ENCODE peak calls at places on chromosomes 4 and X, in seven cellular contexts. One of them, this sample, is unnamed.

GRCh38 chr4:102447413-102447812 is 53.7 kb upstream of the NFKB1 start:
- DNase-seq in RPMI7951: no peak
- DNase-seq in GM10248: no peak
- DNase-seq in stimulated activated CD8-positive, alpha-beta memory T cell treated with anti-CD3 and anti-CD28 coated beads, Interleukin-4, amount 100 ng/mL, for 4 hours: no peak
- DNase-seq in activated T-helper 1 cell treated with anti-CD3 and anti-CD28 coated beads, Interleukin-12 subunit alpha, Interleukin-12 subunit beta, Interleukin-2, Interleukin-4 antibody, amounts not matched to agents 30 ng/mL and 10 ng/mL and 1 ng/mL, durations not matched to agents 14 hours and 24 hours and 36 hours: no peak
- DNase-seq in neural crest cell: no peak
- DNase-seq in left lung: no peak
- DNase-seq in this sample: no peak

GRCh38 chrX:125505207-125505606 is 185.5 kb downstream of the TEX13C start:
- DNase-seq in RPMI7951: no peak
- DNase-seq in GM10248: no peak
- DNase-seq in stimulated activated CD8-positive, alpha-beta memory T cell treated with anti-CD3 and anti-CD28 coated beads, Interleukin-4, amount 100 ng/mL, for 4 hours: no peak
- DNase-seq in activated T-helper 1 cell treated with anti-CD3 and anti-CD28 coated beads, Interleukin-12 subunit alpha, Interleukin-12 subunit beta, Interleukin-2, Interleukin-4 antibody, amounts not matched to agents 30 ng/mL and 10 ng/mL and 1 ng/mL, durations not matched to agents 14 hours and 24 hours and 36 hours: no peak
- DNase-seq in neural crest cell: no peak
- DNase-seq in left lung: no peak
- DNase-seq in this sample: no peak

GRCh38 chrX:119482497-119483480 is 14.5 kb downstream of the SLC25A5 start:
- DNase-seq in RPMI7951: peak
- DNase-seq in GM10248: peak
- DNase-seq in stimulated activated CD8-positive, alpha-beta memory T cell treated with anti-CD3 and anti-CD28 coated beads, Interleukin-4, amount 100 ng/mL, for 4 hours: peak
- DNase-seq in activated T-helper 1 cell treated with anti-CD3 and anti-CD28 coated beads, Interleukin-12 subunit alpha, Interleukin-12 subunit beta, Interleukin-2, Interleukin-4 antibody, amounts not matched to agents 30 ng/mL and 10 ng/mL and 1 ng/mL, durations not matched to agents 14 hours and 24 hours and 36 hours: peak
- DNase-seq in neural crest cell: peak
- DNase-seq in left lung: peak
- DNase-seq in this sample: peak

GRCh38 chrX:153878285-153878779 is 7.6 kb downstream of the L1CAM start:
- DNase-seq in RPMI7951: no peak
- DNase-seq in GM10248: no peak
- DNase-seq in stimulated activated CD8-positive, alpha-beta memory T cell treated with anti-CD3 and anti-CD28 coated beads, Interleukin-4, amount 100 ng/mL, for 4 hours: no peak
- DNase-seq in activated T-helper 1 cell treated with anti-CD3 and anti-CD28 coated beads, Interleukin-12 subunit alpha, Interleukin-12 subunit beta, Interleukin-2, Interleukin-4 antibody, amounts not matched to agents 30 ng/mL and 10 ng/mL and 1 ng/mL, durations not matched to agents 14 hours and 24 hours and 36 hours: no peak
- DNase-seq in neural crest cell: no peak
- DNase-seq in left lung: no peak
- DNase-seq in this sample: no peak

GRCh38 chr4:151797131-151797530 is 36.3 kb upstream of the GATB start:
- DNase-seq in RPMI7951: no peak
- DNase-seq in GM10248: no peak
- DNase-seq in stimulated activated CD8-positive, alpha-beta memory T cell treated with anti-CD3 and anti-CD28 coated beads, Interleukin-4, amount 100 ng/mL, for 4 hours: no peak
- DNase-seq in activated T-helper 1 cell treated with anti-CD3 and anti-CD28 coated beads, Interleukin-12 subunit alpha, Interleukin-12 subunit beta, Interleukin-2, Interleukin-4 antibody, amounts not matched to agents 30 ng/mL and 10 ng/mL and 1 ng/mL, durations not matched to agents 14 hours and 24 hours and 36 hours: no peak
- DNase-seq in neural crest cell: no peak
- DNase-seq in left lung: no peak
- DNase-seq in this sample: no peak

GRCh38 chr4:133938061-133938460 is 263.5 kb downstream of the PABPC4L start:
- DNase-seq in RPMI7951: no peak
- DNase-seq in GM10248: no peak
- DNase-seq in stimulated activated CD8-positive, alpha-beta memory T cell treated with anti-CD3 and anti-CD28 coated beads, Interleukin-4, amount 100 ng/mL, for 4 hours: no peak
- DNase-seq in activated T-helper 1 cell treated with anti-CD3 and anti-CD28 coated beads, Interleukin-12 subunit alpha, Interleukin-12 subunit beta, Interleukin-2, Interleukin-4 antibody, amounts not matched to agents 30 ng/mL and 10 ng/mL and 1 ng/mL, durations not matched to agents 14 hours and 24 hours and 36 hours: no peak
- DNase-seq in neural crest cell: no peak
- DNase-seq in left lung: no peak
- DNase-seq in this sample: no peak

GRCh38 chr4:141311805-141312204 is 91.1 kb downstream of the ZNF330 start:
- DNase-seq in RPMI7951: no peak
- DNase-seq in GM10248: no peak
- DNase-seq in stimulated activated CD8-positive, alpha-beta memory T cell treated with anti-CD3 and anti-CD28 coated beads, Interleukin-4, amount 100 ng/mL, for 4 hours: no peak
- DNase-seq in activated T-helper 1 cell treated with anti-CD3 and anti-CD28 coated beads, Interleukin-12 subunit alpha, Interleukin-12 subunit beta, Interleukin-2, Interleukin-4 antibody, amounts not matched to agents 30 ng/mL and 10 ng/mL and 1 ng/mL, durations not matched to agents 14 hours and 24 hours and 36 hours: no peak
- DNase-seq in neural crest cell: no peak
- DNase-seq in left lung: no peak
- DNase-seq in this sample: no peak

GRCh38 chr4:1384675-1385372 is 21.4 kb downstream of the NKX1-1 start:
- DNase-seq in RPMI7951: no peak
- DNase-seq in GM10248: no peak
- DNase-seq in stimulated activated CD8-positive, alpha-beta memory T cell treated with anti-CD3 and anti-CD28 coated beads, Interleukin-4, amount 100 ng/mL, for 4 hours: no peak
- DNase-seq in activated T-helper 1 cell treated with anti-CD3 and anti-CD28 coated beads, Interleukin-12 subunit alpha, Interleukin-12 subunit beta, Interleukin-2, Interleukin-4 antibody, amounts not matched to agents 30 ng/mL and 10 ng/mL and 1 ng/mL, durations not matched to agents 14 hours and 24 hours and 36 hours: no peak
- DNase-seq in neural crest cell: no peak
- DNase-seq in left lung: no peak
- DNase-seq in this sample: no peak

GRCh38 chr4:26279446-26279845 is 41.4 kb upstream of the RBPJ start:
- DNase-seq in RPMI7951: no peak
- DNase-seq in GM10248: no peak
- DNase-seq in stimulated activated CD8-positive, alpha-beta memory T cell treated with anti-CD3 and anti-CD28 coated beads, Interleukin-4, amount 100 ng/mL, for 4 hours: no peak
- DNase-seq in activated T-helper 1 cell treated with anti-CD3 and anti-CD28 coated beads, Interleukin-12 subunit alpha, Interleukin-12 subunit beta, Interleukin-2, Interleukin-4 antibody, amounts not matched to agents 30 ng/mL and 10 ng/mL and 1 ng/mL, durations not matched to agents 14 hours and 24 hours and 36 hours: no peak
- DNase-seq in neural crest cell: no peak
- DNase-seq in left lung: no peak
- DNase-seq in this sample: no peak

GRCh38 chr4:154491731-154492249 is at the start of gene DCHS2:
- DNase-seq in RPMI7951: no peak
- DNase-seq in GM10248: peak
- DNase-seq in stimulated activated CD8-positive, alpha-beta memory T cell treated with anti-CD3 and anti-CD28 coated beads, Interleukin-4, amount 100 ng/mL, for 4 hours: no peak
- DNase-seq in activated T-helper 1 cell treated with anti-CD3 and anti-CD28 coated beads, Interleukin-12 subunit alpha, Interleukin-12 subunit beta, Interleukin-2, Interleukin-4 antibody, amounts not matched to agents 30 ng/mL and 10 ng/mL and 1 ng/mL, durations not matched to agents 14 hours and 24 hours and 36 hours: no peak
- DNase-seq in neural crest cell: peak
- DNase-seq in left lung: no peak
- DNase-seq in this sample: peak

GRCh38 chr4:145808021-145808650 is 128.2 kb downstream of the C4orf51 start:
- DNase-seq in RPMI7951: peak
- DNase-seq in GM10248: peak
- DNase-seq in stimulated activated CD8-positive, alpha-beta memory T cell treated with anti-CD3 and anti-CD28 coated beads, Interleukin-4, amount 100 ng/mL, for 4 hours: no peak
- DNase-seq in activated T-helper 1 cell treated with anti-CD3 and anti-CD28 coated beads, Interleukin-12 subunit alpha, Interleukin-12 subunit beta, Interleukin-2, Interleukin-4 antibody, amounts not matched to agents 30 ng/mL and 10 ng/mL and 1 ng/mL, durations not matched to agents 14 hours and 24 hours and 36 hours: peak
- DNase-seq in neural crest cell: no peak
- DNase-seq in left lung: no peak
- DNase-seq in this sample: peak

GRCh38 chrX:70219938-70220764 is 14.3 kb upstream of the AWAT1 start:
- DNase-seq in RPMI7951: peak
- DNase-seq in GM10248: no peak
- DNase-seq in stimulated activated CD8-positive, alpha-beta memory T cell treated with anti-CD3 and anti-CD28 coated beads, Interleukin-4, amount 100 ng/mL, for 4 hours: no peak
- DNase-seq in activated T-helper 1 cell treated with anti-CD3 and anti-CD28 coated beads, Interleukin-12 subunit alpha, Interleukin-12 subunit beta, Interleukin-2, Interleukin-4 antibody, amounts not matched to agents 30 ng/mL and 10 ng/mL and 1 ng/mL, durations not matched to agents 14 hours and 24 hours and 36 hours: no peak
- DNase-seq in neural crest cell: no peak
- DNase-seq in left lung: no peak
- DNase-seq in this sample: no peak

GRCh38 chr4:173426064-173426463 is 27.1 kb upstream of the SCRG1 start:
- DNase-seq in RPMI7951: no peak
- DNase-seq in GM10248: no peak
- DNase-seq in stimulated activated CD8-positive, alpha-beta memory T cell treated with anti-CD3 and anti-CD28 coated beads, Interleukin-4, amount 100 ng/mL, for 4 hours: no peak
- DNase-seq in activated T-helper 1 cell treated with anti-CD3 and anti-CD28 coated beads, Interleukin-12 subunit alpha, Interleukin-12 subunit beta, Interleukin-2, Interleukin-4 antibody, amounts not matched to agents 30 ng/mL and 10 ng/mL and 1 ng/mL, durations not matched to agents 14 hours and 24 hours and 36 hours: peak
- DNase-seq in neural crest cell: no peak
- DNase-seq in left lung: no peak
- DNase-seq in this sample: no peak

GRCh38 chrX:132740316-132741123 is 217.9 kb downstream of the HS6ST2 start:
- DNase-seq in RPMI7951: no peak
- DNase-seq in GM10248: no peak
- DNase-seq in stimulated activated CD8-positive, alpha-beta memory T cell treated with anti-CD3 and anti-CD28 coated beads, Interleukin-4, amount 100 ng/mL, for 4 hours: no peak
- DNase-seq in activated T-helper 1 cell treated with anti-CD3 and anti-CD28 coated beads, Interleukin-12 subunit alpha, Interleukin-12 subunit beta, Interleukin-2, Interleukin-4 antibody, amounts not matched to agents 30 ng/mL and 10 ng/mL and 1 ng/mL, durations not matched to agents 14 hours and 24 hours and 36 hours: no peak
- DNase-seq in neural crest cell: no peak
- DNase-seq in left lung: no peak
- DNase-seq in this sample: no peak

GRCh38 chr4:53061467-53061866 is 199.3 kb downstream of the RASL11B start:
- DNase-seq in RPMI7951: no peak
- DNase-seq in GM10248: no peak
- DNase-seq in stimulated activated CD8-positive, alpha-beta memory T cell treated with anti-CD3 and anti-CD28 coated beads, Interleukin-4, amount 100 ng/mL, for 4 hours: no peak
- DNase-seq in activated T-helper 1 cell treated with anti-CD3 and anti-CD28 coated beads, Interleukin-12 subunit alpha, Interleukin-12 subunit beta, Interleukin-2, Interleukin-4 antibody, amounts not matched to agents 30 ng/mL and 10 ng/mL and 1 ng/mL, durations not matched to agents 14 hours and 24 hours and 36 hours: no peak
- DNase-seq in neural crest cell: no peak
- DNase-seq in left lung: no peak
- DNase-seq in this sample: no peak

GRCh38 chr4:138561276-138561880 is 319.2 kb upstream of the SLC7A11 start:
- DNase-seq in RPMI7951: no peak
- DNase-seq in GM10248: no peak
- DNase-seq in stimulated activated CD8-positive, alpha-beta memory T cell treated with anti-CD3 and anti-CD28 coated beads, Interleukin-4, amount 100 ng/mL, for 4 hours: no peak
- DNase-seq in activated T-helper 1 cell treated with anti-CD3 and anti-CD28 coated beads, Interleukin-12 subunit alpha, Interleukin-12 subunit beta, Interleukin-2, Interleukin-4 antibody, amounts not matched to agents 30 ng/mL and 10 ng/mL and 1 ng/mL, durations not matched to agents 14 hours and 24 hours and 36 hours: no peak
- DNase-seq in neural crest cell: no peak
- DNase-seq in left lung: no peak
- DNase-seq in this sample: no peak

GRCh38 chr4:144518181-144518895 is 127.6 kb upstream of the HHIP start:
- DNase-seq in RPMI7951: no peak
- DNase-seq in GM10248: no peak
- DNase-seq in stimulated activated CD8-positive, alpha-beta memory T cell treated with anti-CD3 and anti-CD28 coated beads, Interleukin-4, amount 100 ng/mL, for 4 hours: no peak
- DNase-seq in activated T-helper 1 cell treated with anti-CD3 and anti-CD28 coated beads, Interleukin-12 subunit alpha, Interleukin-12 subunit beta, Interleukin-2, Interleukin-4 antibody, amounts not matched to agents 30 ng/mL and 10 ng/mL and 1 ng/mL, durations not matched to agents 14 hours and 24 hours and 36 hours: no peak
- DNase-seq in neural crest cell: no peak
- DNase-seq in left lung: no peak
- DNase-seq in this sample: no peak

GRCh38 chrX:49243166-49243565 is 7.9 kb downstream of the CCDC22 start:
- DNase-seq in RPMI7951: no peak
- DNase-seq in GM10248: no peak
- DNase-seq in stimulated activated CD8-positive, alpha-beta memory T cell treated with anti-CD3 and anti-CD28 coated beads, Interleukin-4, amount 100 ng/mL, for 4 hours: no peak
- DNase-seq in activated T-helper 1 cell treated with anti-CD3 and anti-CD28 coated beads, Interleukin-12 subunit alpha, Interleukin-12 subunit beta, Interleukin-2, Interleukin-4 antibody, amounts not matched to agents 30 ng/mL and 10 ng/mL and 1 ng/mL, durations not matched to agents 14 hours and 24 hours and 36 hours: no peak
- DNase-seq in neural crest cell: no peak
- DNase-seq in left lung: no peak
- DNase-seq in this sample: no peak

GRCh38 chr4:99052902-99053301 is 35.7 kb downstream of the ADH5 start:
- DNase-seq in RPMI7951: no peak
- DNase-seq in GM10248: no peak
- DNase-seq in stimulated activated CD8-positive, alpha-beta memory T cell treated with anti-CD3 and anti-CD28 coated beads, Interleukin-4, amount 100 ng/mL, for 4 hours: no peak
- DNase-seq in activated T-helper 1 cell treated with anti-CD3 and anti-CD28 coated beads, Interleukin-12 subunit alpha, Interleukin-12 subunit beta, Interleukin-2, Interleukin-4 antibody, amounts not matched to agents 30 ng/mL and 10 ng/mL and 1 ng/mL, durations not matched to agents 14 hours and 24 hours and 36 hours: no peak
- DNase-seq in neural crest cell: no peak
- DNase-seq in left lung: no peak
- DNase-seq in this sample: no peak

GRCh38 chrX:45006002-45006800 is 133.2 kb downstream of the KDM6A start:
- DNase-seq in RPMI7951: peak
- DNase-seq in GM10248: no peak
- DNase-seq in stimulated activated CD8-positive, alpha-beta memory T cell treated with anti-CD3 and anti-CD28 coated beads, Interleukin-4, amount 100 ng/mL, for 4 hours: no peak
- DNase-seq in activated T-helper 1 cell treated with anti-CD3 and anti-CD28 coated beads, Interleukin-12 subunit alpha, Interleukin-12 subunit beta, Interleukin-2, Interleukin-4 antibody, amounts not matched to agents 30 ng/mL and 10 ng/mL and 1 ng/mL, durations not matched to agents 14 hours and 24 hours and 36 hours: no peak
- DNase-seq in neural crest cell: no peak
- DNase-seq in left lung: no peak
- DNase-seq in this sample: no peak

GRCh38 chrX:153321381-153322105 is at the start of gene PNMA6F:
- DNase-seq in RPMI7951: no peak
- DNase-seq in GM10248: no peak
- DNase-seq in stimulated activated CD8-positive, alpha-beta memory T cell treated with anti-CD3 and anti-CD28 coated beads, Interleukin-4, amount 100 ng/mL, for 4 hours: no peak
- DNase-seq in activated T-helper 1 cell treated with anti-CD3 and anti-CD28 coated beads, Interleukin-12 subunit alpha, Interleukin-12 subunit beta, Interleukin-2, Interleukin-4 antibody, amounts not matched to agents 30 ng/mL and 10 ng/mL and 1 ng/mL, durations not matched to agents 14 hours and 24 hours and 36 hours: no peak
- DNase-seq in neural crest cell: no peak
- DNase-seq in left lung: no peak
- DNase-seq in this sample: no peak

GRCh38 chrX:7024850-7025249 is 122.7 kb upstream of the STS start:
- DNase-seq in RPMI7951: no peak
- DNase-seq in GM10248: no peak
- DNase-seq in stimulated activated CD8-positive, alpha-beta memory T cell treated with anti-CD3 and anti-CD28 coated beads, Interleukin-4, amount 100 ng/mL, for 4 hours: no peak
- DNase-seq in activated T-helper 1 cell treated with anti-CD3 and anti-CD28 coated beads, Interleukin-12 subunit alpha, Interleukin-12 subunit beta, Interleukin-2, Interleukin-4 antibody, amounts not matched to agents 30 ng/mL and 10 ng/mL and 1 ng/mL, durations not matched to agents 14 hours and 24 hours and 36 hours: no peak
- DNase-seq in neural crest cell: no peak
- DNase-seq in left lung: no peak
- DNase-seq in this sample: no peak

GRCh38 chr4:183540498-183540953 is 35.7 kb downstream of the ING2 start:
- DNase-seq in RPMI7951: no peak
- DNase-seq in GM10248: no peak
- DNase-seq in stimulated activated CD8-positive, alpha-beta memory T cell treated with anti-CD3 and anti-CD28 coated beads, Interleukin-4, amount 100 ng/mL, for 4 hours: no peak
- DNase-seq in activated T-helper 1 cell treated with anti-CD3 and anti-CD28 coated beads, Interleukin-12 subunit alpha, Interleukin-12 subunit beta, Interleukin-2, Interleukin-4 antibody, amounts not matched to agents 30 ng/mL and 10 ng/mL and 1 ng/mL, durations not matched to agents 14 hours and 24 hours and 36 hours: no peak
- DNase-seq in neural crest cell: no peak
- DNase-seq in left lung: no peak
- DNase-seq in this sample: no peak

GRCh38 chrX:119676949-119677653 is 15.9 kb downstream of the SEPTIN6 start:
- DNase-seq in RPMI7951: no peak
- DNase-seq in GM10248: no peak
- DNase-seq in stimulated activated CD8-positive, alpha-beta memory T cell treated with anti-CD3 and anti-CD28 coated beads, Interleukin-4, amount 100 ng/mL, for 4 hours: no peak
- DNase-seq in activated T-helper 1 cell treated with anti-CD3 and anti-CD28 coated beads, Interleukin-12 subunit alpha, Interleukin-12 subunit beta, Interleukin-2, Interleukin-4 antibody, amounts not matched to agents 30 ng/mL and 10 ng/mL and 1 ng/mL, durations not matched to agents 14 hours and 24 hours and 36 hours: no peak
- DNase-seq in neural crest cell: no peak
- DNase-seq in left lung: no peak
- DNase-seq in this sample: no peak

GRCh38 chr4:109755656-109756055 is 25.8 kb upstream of the PLA2G12A start:
- DNase-seq in RPMI7951: no peak
- DNase-seq in GM10248: no peak
- DNase-seq in stimulated activated CD8-positive, alpha-beta memory T cell treated with anti-CD3 and anti-CD28 coated beads, Interleukin-4, amount 100 ng/mL, for 4 hours: no peak
- DNase-seq in activated T-helper 1 cell treated with anti-CD3 and anti-CD28 coated beads, Interleukin-12 subunit alpha, Interleukin-12 subunit beta, Interleukin-2, Interleukin-4 antibody, amounts not matched to agents 30 ng/mL and 10 ng/mL and 1 ng/mL, durations not matched to agents 14 hours and 24 hours and 36 hours: no peak
- DNase-seq in neural crest cell: no peak
- DNase-seq in left lung: no peak
- DNase-seq in this sample: no peak

GRCh38 chr4:139144161-139144859 is 32.7 kb downstream of the ELF2 start:
- DNase-seq in RPMI7951: peak
- DNase-seq in GM10248: no peak
- DNase-seq in stimulated activated CD8-positive, alpha-beta memory T cell treated with anti-CD3 and anti-CD28 coated beads, Interleukin-4, amount 100 ng/mL, for 4 hours: no peak
- DNase-seq in activated T-helper 1 cell treated with anti-CD3 and anti-CD28 coated beads, Interleukin-12 subunit alpha, Interleukin-12 subunit beta, Interleukin-2, Interleukin-4 antibody, amounts not matched to agents 30 ng/mL and 10 ng/mL and 1 ng/mL, durations not matched to agents 14 hours and 24 hours and 36 hours: no peak
- DNase-seq in neural crest cell: no peak
- DNase-seq in left lung: peak
- DNase-seq in this sample: no peak

GRCh38 chr4:8689741-8690140 is 97.2 kb downstream of the CPZ start:
- DNase-seq in RPMI7951: no peak
- DNase-seq in GM10248: no peak
- DNase-seq in stimulated activated CD8-positive, alpha-beta memory T cell treated with anti-CD3 and anti-CD28 coated beads, Interleukin-4, amount 100 ng/mL, for 4 hours: no peak
- DNase-seq in activated T-helper 1 cell treated with anti-CD3 and anti-CD28 coated beads, Interleukin-12 subunit alpha, Interleukin-12 subunit beta, Interleukin-2, Interleukin-4 antibody, amounts not matched to agents 30 ng/mL and 10 ng/mL and 1 ng/mL, durations not matched to agents 14 hours and 24 hours and 36 hours: no peak
- DNase-seq in neural crest cell: no peak
- DNase-seq in left lung: no peak
- DNase-seq in this sample: no peak

GRCh38 chr4:74444891-74445642 is at the start of gene AREG:
- DNase-seq in RPMI7951: peak
- DNase-seq in GM10248: peak
- DNase-seq in stimulated activated CD8-positive, alpha-beta memory T cell treated with anti-CD3 and anti-CD28 coated beads, Interleukin-4, amount 100 ng/mL, for 4 hours: peak
- DNase-seq in activated T-helper 1 cell treated with anti-CD3 and anti-CD28 coated beads, Interleukin-12 subunit alpha, Interleukin-12 subunit beta, Interleukin-2, Interleukin-4 antibody, amounts not matched to agents 30 ng/mL and 10 ng/mL and 1 ng/mL, durations not matched to agents 14 hours and 24 hours and 36 hours: peak
- DNase-seq in neural crest cell: peak
- DNase-seq in left lung: peak
- DNase-seq in this sample: peak

GRCh38 chrX:108306086-108306485 is 132.1 kb downstream of the COL4A6 start:
- DNase-seq in RPMI7951: no peak
- DNase-seq in GM10248: no peak
- DNase-seq in stimulated activated CD8-positive, alpha-beta memory T cell treated with anti-CD3 and anti-CD28 coated beads, Interleukin-4, amount 100 ng/mL, for 4 hours: no peak
- DNase-seq in activated T-helper 1 cell treated with anti-CD3 and anti-CD28 coated beads, Interleukin-12 subunit alpha, Interleukin-12 subunit beta, Interleukin-2, Interleukin-4 antibody, amounts not matched to agents 30 ng/mL and 10 ng/mL and 1 ng/mL, durations not matched to agents 14 hours and 24 hours and 36 hours: no peak
- DNase-seq in neural crest cell: no peak
- DNase-seq in left lung: no peak
- DNase-seq in this sample: no peak

GRCh38 chrX:1394731-1395501 is 3.0 kb upstream of the SLC25A6 start:
- DNase-seq in RPMI7951: no peak
- DNase-seq in GM10248: no peak
- DNase-seq in stimulated activated CD8-positive, alpha-beta memory T cell treated with anti-CD3 and anti-CD28 coated beads, Interleukin-4, amount 100 ng/mL, for 4 hours: no peak
- DNase-seq in activated T-helper 1 cell treated with anti-CD3 and anti-CD28 coated beads, Interleukin-12 subunit alpha, Interleukin-12 subunit beta, Interleukin-2, Interleukin-4 antibody, amounts not matched to agents 30 ng/mL and 10 ng/mL and 1 ng/mL, durations not matched to agents 14 hours and 24 hours and 36 hours: no peak
- DNase-seq in neural crest cell: no peak
- DNase-seq in left lung: peak
- DNase-seq in this sample: no peak

GRCh38 chr4:87848622-87849351 is 16.0 kb downstream of the MEPE start:
- DNase-seq in RPMI7951: peak
- DNase-seq in GM10248: peak
- DNase-seq in stimulated activated CD8-positive, alpha-beta memory T cell treated with anti-CD3 and anti-CD28 coated beads, Interleukin-4, amount 100 ng/mL, for 4 hours: no peak
- DNase-seq in activated T-helper 1 cell treated with anti-CD3 and anti-CD28 coated beads, Interleukin-12 subunit alpha, Interleukin-12 subunit beta, Interleukin-2, Interleukin-4 antibody, amounts not matched to agents 30 ng/mL and 10 ng/mL and 1 ng/mL, durations not matched to agents 14 hours and 24 hours and 36 hours: peak
- DNase-seq in neural crest cell: peak
- DNase-seq in left lung: peak
- DNase-seq in this sample: no peak

GRCh38 chr4:147289181-147289580 is 191.7 kb upstream of the EDNRA start:
- DNase-seq in RPMI7951: peak
- DNase-seq in GM10248: no peak
- DNase-seq in stimulated activated CD8-positive, alpha-beta memory T cell treated with anti-CD3 and anti-CD28 coated beads, Interleukin-4, amount 100 ng/mL, for 4 hours: no peak
- DNase-seq in activated T-helper 1 cell treated with anti-CD3 and anti-CD28 coated beads, Interleukin-12 subunit alpha, Interleukin-12 subunit beta, Interleukin-2, Interleukin-4 antibody, amounts not matched to agents 30 ng/mL and 10 ng/mL and 1 ng/mL, durations not matched to agents 14 hours and 24 hours and 36 hours: no peak
- DNase-seq in neural crest cell: no peak
- DNase-seq in left lung: no peak
- DNase-seq in this sample: no peak

GRCh38 chr4:17324431-17324830 is 187.5 kb downstream of the QDPR start:
- DNase-seq in RPMI7951: peak
- DNase-seq in GM10248: peak
- DNase-seq in stimulated activated CD8-positive, alpha-beta memory T cell treated with anti-CD3 and anti-CD28 coated beads, Interleukin-4, amount 100 ng/mL, for 4 hours: peak
- DNase-seq in activated T-helper 1 cell treated with anti-CD3 and anti-CD28 coated beads, Interleukin-12 subunit alpha, Interleukin-12 subunit beta, Interleukin-2, Interleukin-4 antibody, amounts not matched to agents 30 ng/mL and 10 ng/mL and 1 ng/mL, durations not matched to agents 14 hours and 24 hours and 36 hours: peak
- DNase-seq in neural crest cell: peak
- DNase-seq in left lung: no peak
- DNase-seq in this sample: no peak

GRCh38 chr4:102474736-102475504 is 26.2 kb upstream of the NFKB1 start:
- DNase-seq in RPMI7951: no peak
- DNase-seq in GM10248: no peak
- DNase-seq in stimulated activated CD8-positive, alpha-beta memory T cell treated with anti-CD3 and anti-CD28 coated beads, Interleukin-4, amount 100 ng/mL, for 4 hours: no peak
- DNase-seq in activated T-helper 1 cell treated with anti-CD3 and anti-CD28 coated beads, Interleukin-12 subunit alpha, Interleukin-12 subunit beta, Interleukin-2, Interleukin-4 antibody, amounts not matched to agents 30 ng/mL and 10 ng/mL and 1 ng/mL, durations not matched to agents 14 hours and 24 hours and 36 hours: no peak
- DNase-seq in neural crest cell: no peak
- DNase-seq in left lung: no peak
- DNase-seq in this sample: no peak

GRCh38 chr4:43394976-43395375 is 502.5 kb downstream of the GRXCR1 start:
- DNase-seq in RPMI7951: peak
- DNase-seq in GM10248: no peak
- DNase-seq in stimulated activated CD8-positive, alpha-beta memory T cell treated with anti-CD3 and anti-CD28 coated beads, Interleukin-4, amount 100 ng/mL, for 4 hours: no peak
- DNase-seq in activated T-helper 1 cell treated with anti-CD3 and anti-CD28 coated beads, Interleukin-12 subunit alpha, Interleukin-12 subunit beta, Interleukin-2, Interleukin-4 antibody, amounts not matched to agents 30 ng/mL and 10 ng/mL and 1 ng/mL, durations not matched to agents 14 hours and 24 hours and 36 hours: no peak
- DNase-seq in neural crest cell: no peak
- DNase-seq in left lung: no peak
- DNase-seq in this sample: no peak

GRCh38 chr4:102825261-102826071 is 1.9 kb downstream of the UBE2D3 start:
- DNase-seq in RPMI7951: peak
- DNase-seq in GM10248: no peak
- DNase-seq in stimulated activated CD8-positive, alpha-beta memory T cell treated with anti-CD3 and anti-CD28 coated beads, Interleukin-4, amount 100 ng/mL, for 4 hours: no peak
- DNase-seq in activated T-helper 1 cell treated with anti-CD3 and anti-CD28 coated beads, Interleukin-12 subunit alpha, Interleukin-12 subunit beta, Interleukin-2, Interleukin-4 antibody, amounts not matched to agents 30 ng/mL and 10 ng/mL and 1 ng/mL, durations not matched to agents 14 hours and 24 hours and 36 hours: peak
- DNase-seq in neural crest cell: peak
- DNase-seq in left lung: no peak
- DNase-seq in this sample: no peak

GRCh38 chr4:13907255-13907751 is 279.8 kb upstream of the BOD1L1 start:
- DNase-seq in RPMI7951: peak
- DNase-seq in GM10248: no peak
- DNase-seq in stimulated activated CD8-positive, alpha-beta memory T cell treated with anti-CD3 and anti-CD28 coated beads, Interleukin-4, amount 100 ng/mL, for 4 hours: no peak
- DNase-seq in activated T-helper 1 cell treated with anti-CD3 and anti-CD28 coated beads, Interleukin-12 subunit alpha, Interleukin-12 subunit beta, Interleukin-2, Interleukin-4 antibody, amounts not matched to agents 30 ng/mL and 10 ng/mL and 1 ng/mL, durations not matched to agents 14 hours and 24 hours and 36 hours: no peak
- DNase-seq in neural crest cell: no peak
- DNase-seq in left lung: no peak
- DNase-seq in this sample: peak